ENCODE peak calls at places on chromosomes 3 and 15, in six cellular contexts. M is IMR-90, C is neuronal stem cell, Z is K562, E is PC-9, V is astrocyte. D is an unnamed sample.

GRCh38 chr3:49260711-49261357 is 16.2 kb downstream of the C3orf62 start:
- DNase-seq in E (peak), Z (no peak), V (no peak), C (no peak), M (no peak), D (no peak)

GRCh38 chr3:123878807-123879206 is 5.3 kb downstream of the MYLK start:
- DNase-seq in C (no peak), E (no peak), Z (no peak), V (no peak), M (no peak), D (no peak)

GRCh38 chr3:169071003-169071402 is 592.5 kb downstream of the MECOM start:
- DNase-seq in E (no peak), C (no peak), M (peak), V (peak), Z (no peak), D (no peak)

GRCh38 chr3:131386429-131386926 is 4.9 kb downstream of the NUDT16 start:
- DNase-seq in M (no peak), Z (no peak), E (no peak), C (no peak), V (no peak), D (peak)

GRCh38 chr15:90038639-90039095 is 37.5 kb downstream of the ZNF710 start:
- DNase-seq in Z (no peak), C (no peak), M (no peak), E (peak), V (no peak), D (no peak)

GRCh38 chr3:194687638-194688206 is 2.0 kb downstream of the FAM43A start:
- DNase-seq in V (peak), C (peak), M (peak), E (peak), Z (no peak), D (no peak)

GRCh38 chr15:43206054-43206453 is 14.8 kb downstream of the EPB42 start:
- DNase-seq in Z (no peak), M (no peak), C (no peak), V (no peak), E (no peak), D (no peak)

GRCh38 chr3:155147588-155147987 is 67.5 kb downstream of the MME start:
- DNase-seq in Z (no peak), E (no peak), M (no peak), V (no peak), C (no peak), D (no peak)

GRCh38 chr3:184560992-184561328 is 625 bp upstream of the EPHB3 start:
- DNase-seq in C (no peak), V (peak), Z (no peak), M (no peak), E (no peak), D (no peak)

GRCh38 chr3:49238274-49239127 is 38.5 kb downstream of the C3orf62 start:
- DNase-seq in E (peak), V (peak), M (peak), Z (peak), C (no peak), D (peak)

GRCh38 chr3:167671878-167672427 is 18.2 kb upstream of the WDR49 start:
- DNase-seq in V (no peak), C (no peak), Z (no peak), E (no peak), M (no peak), D (peak)

GRCh38 chr3:33256249-33256648 is 21.0 kb upstream of the FBXL2 start:
- DNase-seq in C (peak), E (no peak), V (no peak), Z (no peak), M (no peak), D (no peak)

GRCh38 chr3:94159062-94159726 is 96.3 kb downstream of the NSUN3 start:
- DNase-seq in C (no peak), V (peak), M (peak), Z (peak), E (peak), D (no peak)

GRCh38 chr15:48090666-48091065 is 30.1 kb upstream of the SLC24A5 start:
- DNase-seq in Z (no peak), E (no peak), M (no peak), C (no peak), V (no peak), D (no peak)

GRCh38 chr3:101950510-101950909 is 101.2 kb downstream of the NFKBIZ start:
- DNase-seq in Z (no peak), M (peak), V (peak), E (no peak), C (no peak), D (peak)

GRCh38 chr3:106251160-106251892 is 382.5 kb upstream of the CBLB start:
- DNase-seq in E (peak), C (no peak), Z (no peak), V (no peak), M (no peak), D (no peak)

GRCh38 chr3:126858887-126859286 is 124.0 kb upstream of the PLXNA1 start:
- DNase-seq in C (no peak), M (peak), E (peak), V (peak), Z (no peak), D (peak)

GRCh38 chr3:153354641-153355040 is 192.6 kb downstream of the RAP2B start:
- DNase-seq in V (no peak), Z (no peak), C (no peak), E (no peak), M (no peak), D (no peak)

GRCh38 chr3:81837071-81837593 is 75.7 kb upstream of the GBE1 start:
- DNase-seq in E (no peak), V (no peak), Z (no peak), C (no peak), M (no peak), D (no peak)

GRCh38 chr3:97952280-97952679 is 20.0 kb downstream of the RIOX2 start:
- DNase-seq in M (peak), E (peak), C (no peak), Z (no peak), V (no peak), D (no peak)

GRCh38 chr3:16026753-16027152 is 147.7 kb upstream of the GALNT15 start:
- DNase-seq in M (peak), C (no peak), V (peak), E (no peak), Z (no peak), D (no peak)
- H2AFZ ChIP-seq in M (peak), C (no peak), V (peak), E (no peak), Z (no peak), D (no peak)

DNA sequence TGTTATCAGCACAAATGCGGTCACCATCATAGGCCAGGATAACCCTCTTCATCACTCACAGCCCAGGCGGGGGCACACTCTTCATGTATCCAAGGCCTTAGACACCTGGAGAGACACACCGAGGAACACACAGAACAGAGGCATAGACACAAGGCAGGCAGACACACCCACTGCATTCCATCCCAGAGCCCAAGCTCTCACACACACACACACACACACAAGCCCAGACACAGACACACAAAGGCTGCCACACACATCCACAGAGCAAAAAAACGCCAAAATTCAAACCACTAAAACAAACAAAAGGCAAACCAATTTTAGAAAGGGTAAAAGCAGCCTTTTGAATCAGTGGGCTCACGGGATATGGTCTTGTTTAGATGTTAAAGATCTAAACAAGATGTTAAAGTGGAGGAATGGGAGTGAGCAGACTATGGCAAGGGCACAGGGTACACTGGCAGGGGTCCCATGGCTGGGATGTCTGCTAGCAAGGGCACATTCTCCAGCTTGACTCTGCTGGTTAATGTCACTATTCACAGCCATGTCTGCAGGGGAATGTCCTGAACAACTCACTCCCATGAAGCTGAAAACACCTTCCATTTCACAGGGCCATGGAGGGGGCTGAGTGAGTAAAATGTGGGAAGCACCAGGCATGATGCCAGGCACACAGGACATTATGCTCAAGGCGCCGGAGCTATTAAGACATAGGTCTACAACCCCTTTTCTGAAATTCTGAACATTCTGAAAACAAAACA is 14.9 kb upstream of the CRABP1 start:
- DNase-seq in Z (no peak), E (no peak), C (no peak), V (peak), M (peak), D (no peak)
- H2AFZ ChIP-seq in Z (no peak), E (no peak), C (peak), V (peak), M (peak), D (no peak)

GRCh38 chr3:128486692-128487537 is 6.1 kb downstream of the GATA2 start:
- DNase-seq in C (no peak), V (no peak), E (no peak), M (peak), Z (no peak), D (peak)

GRCh38 chr3:128488636-128488994 is 4.4 kb downstream of the GATA2 start:
- DNase-seq in Z (no peak), C (no peak), M (no peak), V (no peak), E (no peak), D (no peak)

GRCh38 chr3:128486157-128486691 is 6.8 kb downstream of the GATA2 start:
- DNase-seq in E (no peak), V (no peak), Z (no peak), M (no peak), C (no peak), D (peak)

GRCh38 chr3:128487813-128488635 is 5.0 kb downstream of the GATA2 start:
- DNase-seq in E (peak), Z (peak), C (no peak), M (peak), V (peak), D (peak)

GRCh38 chr3:128487538-128487812 is 5.5 kb downstream of the GATA2 start:
- DNase-seq in M (no peak), E (no peak), Z (no peak), C (no peak), V (no peak), D (no peak)
- H2AFZ ChIP-seq in M (peak), E (peak), Z (no peak), C (peak), V (peak), D (no peak)

GRCh38 chr3:50299929-50300680 is 900 bp upstream of the HYAL3 start:
- DNase-seq in C (no peak), Z (peak), M (peak), E (no peak), V (peak), D (no peak)

GRCh38 chr3:50297896-50298725 is 1.1 kb downstream of the HYAL3 start:
- DNase-seq in M (no peak), Z (peak), E (no peak), V (no peak), C (no peak), D (no peak)

GRCh38 chr3:50299638-50299928 is 378 bp upstream of the HYAL3 start:
- DNase-seq in M (no peak), Z (no peak), V (no peak), C (no peak), E (no peak), D (no peak)

GRCh38 chr3:50297384-50297775 is 1.8 kb downstream of the HYAL3 start:
- DNase-seq in C (no peak), M (no peak), V (no peak), Z (no peak), E (no peak), D (no peak)

DNA sequence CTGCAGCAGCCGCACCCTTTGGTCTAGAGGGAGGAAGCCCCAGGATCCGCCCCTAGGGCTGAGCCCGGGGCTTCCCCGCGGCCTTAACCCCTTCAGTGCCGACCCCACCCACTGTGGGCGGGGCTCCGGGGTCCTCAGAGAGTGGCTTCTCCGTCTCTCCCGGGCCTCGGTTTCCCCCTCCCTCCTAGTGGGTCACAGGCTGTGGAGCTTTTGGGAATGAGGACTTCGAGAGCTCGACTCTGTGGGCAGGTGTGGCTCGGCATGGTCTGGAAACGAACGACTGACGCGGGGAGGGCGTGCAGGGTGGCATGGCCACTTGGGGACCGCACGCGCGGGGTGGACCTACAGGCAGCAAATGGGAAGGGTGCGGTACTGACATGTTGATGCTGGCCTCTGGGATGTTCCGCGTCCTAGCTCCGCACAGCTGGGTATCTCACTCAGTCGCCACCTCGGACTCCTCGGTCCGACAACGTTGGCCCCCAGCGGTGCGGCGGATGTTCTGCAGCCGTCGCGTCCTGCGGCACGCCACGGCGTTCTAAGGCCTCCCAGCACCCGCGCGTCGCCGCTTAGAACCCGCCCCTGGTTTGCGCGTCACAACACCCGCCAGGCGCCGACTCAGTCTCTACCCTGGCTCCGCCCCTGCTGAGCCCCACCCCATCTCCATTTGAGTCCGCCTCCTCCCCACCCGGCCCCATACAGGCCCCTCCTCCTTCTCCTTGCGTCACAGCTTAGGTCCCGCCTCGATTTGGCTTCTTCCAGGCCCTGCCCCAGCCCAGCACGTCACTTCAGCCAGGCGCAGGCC is at the start of the genes HYAL3 and NAA80:
- DNase-seq in Z (peak), V (peak), M (peak), C (peak), E (peak), D (peak)
- H2AFZ ChIP-seq in Z (peak), V (peak), M (peak), C (peak), E (peak), D (peak)

DNA sequence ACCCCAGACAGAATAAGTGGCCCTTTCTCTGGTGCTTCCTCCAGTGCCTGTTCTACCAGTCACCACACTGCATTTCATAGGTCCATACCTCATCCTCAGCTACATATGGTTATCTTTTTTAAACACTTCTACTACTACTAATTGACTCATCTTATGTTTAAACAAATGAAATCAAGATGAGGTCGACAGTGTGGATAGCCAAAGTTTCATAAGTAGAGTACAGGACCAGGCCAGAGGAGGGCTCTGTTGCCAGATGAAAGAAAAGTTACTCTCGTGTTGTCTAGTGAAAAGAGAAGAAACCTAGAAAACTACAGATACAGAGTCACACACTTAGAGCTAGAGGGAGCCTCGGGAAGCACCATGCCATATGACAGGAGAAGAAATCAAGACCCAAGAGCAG is 296.1 kb downstream of the VPS13C start:
- DNase-seq in Z (no peak), M (no peak), E (no peak), C (no peak), V (no peak), D (no peak)
- H2AFZ ChIP-seq in Z (no peak), M (no peak), E (no peak), C (no peak), V (no peak), D (no peak)

GRCh38 chr3:66633982-66634381 is 133.2 kb upstream of the LRIG1 start:
- DNase-seq in E (no peak), Z (no peak), M (no peak), C (no peak), V (no peak), D (no peak)
- H2AFZ ChIP-seq in E (no peak), Z (no peak), M (no peak), C (peak), V (no peak), D (no peak)